ENCODE peak calls at places on chromosomes 5 and 9, in eight cellular contexts. N is Panc1, L is AG10803, R is astrocyte, Q is tibial artery, D is pancreas, G is heart right ventricle, C is endodermal cell. Z is an unnamed sample.
A peak's percentile ranks its signal among the peaks of the same experiment; 100 is the strongest.

GRCh38 chr9:70418822-70419545 is 4.5 kb upstream of the KLF9 start:
- DNase-seq in Q (peak; percentile 100), C (peak; percentile 92), L (peak; percentile 98), G (peak; percentile 96), D (peak; percentile 96), R (peak; percentile 94), N (peak; percentile 50), Z (peak; percentile 85)

GRCh38 chr5:10530601-10531320 is 33.1 kb upstream of the ANKRD33B start:
- DNase-seq in Q (peak; percentile 34), N (no peak), G (no peak), C (no peak), R (no peak), L (no peak), D (no peak), Z (no peak)

GRCh38 chr9:136564379-136564988 is 18.6 kb upstream of the NOTCH1 start:
- DNase-seq in D (no peak), R (peak; percentile 68), C (peak; percentile 81), G (peak; percentile 69), N (no peak), L (peak; percentile 88), Q (peak; percentile 86), Z (no peak)

GRCh38 chr5:33317271-33317670 is 123.5 kb upstream of the TARS1 start:
- DNase-seq in C (no peak), Q (no peak), G (no peak), R (peak; percentile 45), N (no peak), D (no peak), L (no peak), Z (no peak)

GRCh38 chr9:124215551-124215910 is 42.2 kb upstream of the NEK6 start:
- DNase-seq in R (no peak), G (no peak), Q (peak; percentile 28), N (no peak), D (no peak), C (peak; percentile 21), L (no peak), Z (no peak)

GRCh38 chr5:59588922-59589321 is 304.6 kb downstream of the PDE4D start:
- DNase-seq in D (no peak), G (no peak), N (no peak), R (peak; percentile 74), Q (no peak), L (peak; percentile 45), C (no peak), Z (no peak)

GRCh38 chr5:37876245-37876644 is 36.4 kb upstream of the GDNF start:
- DNase-seq in L (no peak), Q (no peak), R (no peak), D (no peak), N (no peak), G (no peak), C (no peak), Z (no peak)

GRCh38 chr9:114282926-114283325 is 40.0 kb upstream of the ORM1 start:
- DNase-seq in N (no peak), R (peak; percentile 90), G (no peak), L (peak; percentile 95), D (no peak), Q (peak; percentile 40), C (peak; percentile 42), Z (peak; percentile 49)

GRCh38 chr5:54991446-54991845 is 6.1 kb upstream of the ESM1 start:
- DNase-seq in R (peak; percentile 23), G (no peak), N (no peak), D (no peak), C (no peak), L (no peak), Q (no peak), Z (no peak)

GRCh38 chr9:98605116-98605515 is 103.6 kb downstream of the GABBR2 start:
- DNase-seq in R (no peak), L (no peak), Q (no peak), D (no peak), C (no peak), G (no peak), N (no peak), Z (no peak)

GRCh38 chr9:131167146-131167692 is 41.8 kb downstream of the NUP214 start:
- DNase-seq in Q (no peak), G (no peak), D (no peak), L (peak; percentile 13), R (no peak), C (no peak), N (no peak), Z (no peak)

GRCh38 chr5:39178856-39179255 is 40.5 kb downstream of the FYB1 start:
- DNase-seq in G (no peak), C (no peak), R (no peak), N (no peak), L (no peak), Q (no peak), D (no peak), Z (no peak)

GRCh38 chr9:37311938-37312730 is 110.4 kb upstream of the GRHPR start:
- DNase-seq in N (no peak), L (peak; percentile 22), Q (no peak), C (no peak), D (no peak), G (no peak), R (peak; percentile 86), Z (no peak)

GRCh38 chr5:180126716-180127681 is 55.4 kb upstream of the RNF130 start:
- DNase-seq in L (no peak), R (no peak), D (no peak), C (peak; percentile 80), N (no peak), Q (peak; percentile 62), G (no peak), Z (no peak)
- H3K4me3 ChIP-seq in L (no peak overlapping the region), R (no peak overlapping the region), D (no peak overlapping the region), C (no peak overlapping the region), N (peak overlapping the region; percentile 2), Q (no peak overlapping the region), G (no peak overlapping the region), Z (no peak overlapping the region)

DNA sequence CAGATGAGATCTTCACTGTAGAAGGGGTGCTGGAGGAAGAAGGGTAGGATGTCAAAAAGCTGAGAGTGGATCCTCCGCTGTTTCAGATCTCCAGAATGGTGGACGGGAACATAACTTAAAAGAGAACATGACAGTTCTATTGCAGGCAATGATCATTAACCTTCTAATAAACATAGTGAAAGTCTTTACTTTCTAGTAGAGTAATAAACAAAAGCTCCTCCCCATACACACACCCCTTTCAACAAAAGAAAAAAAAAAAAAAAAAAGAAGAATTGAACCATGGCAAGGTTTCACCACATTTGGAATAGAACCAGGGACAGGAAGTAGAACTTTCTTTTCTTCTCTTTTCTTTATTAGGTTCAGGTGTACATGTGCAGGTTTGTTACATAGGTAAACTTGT is 768.1 kb upstream of the RIOK2 start:
- DNase-seq in R (no peak), N (no peak), C (no peak), G (no peak), L (no peak), Q (no peak), D (no peak), Z (no peak)
- H3K4me3 ChIP-seq in R (no peak overlapping the region), N (no peak overlapping the region), C (no peak overlapping the region), G (no peak overlapping the region), L (no peak overlapping the region), Q (no peak overlapping the region), D (no peak overlapping the region), Z (no peak overlapping the region)

DNA sequence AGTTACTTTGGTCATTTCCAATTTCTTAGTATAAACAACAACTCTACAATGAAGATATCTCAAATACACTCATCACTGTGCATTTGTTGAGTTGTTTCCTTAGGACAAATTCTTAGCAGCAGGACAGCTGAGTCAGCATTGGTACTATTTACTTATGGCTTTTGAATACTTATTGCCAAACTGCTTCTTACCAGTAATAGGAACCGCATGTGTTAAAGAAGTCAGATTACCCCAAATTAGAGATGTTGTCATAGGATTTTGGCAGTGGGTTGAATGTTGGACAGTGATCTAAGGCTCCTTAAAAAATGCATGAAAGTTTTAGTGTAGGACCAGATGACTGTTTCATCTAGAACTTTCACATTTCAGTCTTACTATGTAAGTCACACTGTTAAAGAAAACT is 280.1 kb upstream of the DMRT1 start:
- DNase-seq in C (no peak), R (peak; percentile 43), L (peak; percentile 60), Q (no peak), D (no peak), N (no peak), G (no peak), Z (no peak)
- H3K4me3 ChIP-seq in C (no peak overlapping the region), R (no peak overlapping the region), L (no peak overlapping the region), Q (no peak overlapping the region), D (no peak overlapping the region), N (no peak overlapping the region), G (no peak overlapping the region), Z (no peak overlapping the region)

DNA sequence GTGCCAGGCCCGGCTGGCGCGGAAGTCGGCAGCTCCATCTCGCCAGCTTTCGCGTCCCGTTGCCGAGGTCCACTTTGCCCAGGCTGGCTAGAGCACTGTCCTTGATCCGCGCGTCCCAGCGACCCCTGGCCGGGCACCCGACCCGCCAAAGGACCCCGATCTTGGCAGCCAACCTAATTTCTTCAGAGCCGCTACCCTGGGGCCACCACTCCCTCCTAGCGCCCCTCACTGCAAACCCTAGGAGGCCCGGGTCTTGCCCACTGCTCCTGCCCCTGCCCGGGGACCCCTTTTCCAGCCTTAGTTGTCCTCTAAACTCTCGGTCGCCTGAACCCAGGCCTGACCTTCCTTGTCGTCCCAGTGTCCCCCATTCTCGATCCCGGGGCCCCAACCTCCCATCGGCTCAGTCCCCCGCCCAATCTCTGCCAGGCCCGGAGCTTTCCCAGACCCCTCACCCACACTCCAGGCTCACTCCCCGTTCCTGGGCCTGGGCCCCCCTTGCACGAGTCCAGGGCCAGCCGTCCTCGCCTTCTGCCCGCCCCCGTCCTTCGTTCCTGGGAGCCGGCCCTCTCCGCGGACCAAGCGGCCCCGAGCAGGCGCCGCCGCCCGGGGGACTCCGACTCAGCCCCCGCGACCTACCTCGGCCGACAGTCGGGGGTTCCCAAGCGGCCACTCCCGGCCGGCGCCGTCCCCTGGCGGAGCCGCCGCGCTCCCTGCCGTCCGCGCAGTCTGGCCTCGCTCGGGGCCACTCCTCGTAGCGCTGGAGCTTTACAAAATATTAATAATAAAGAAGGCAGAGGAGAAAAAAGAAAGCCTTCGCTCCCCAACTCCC is 701 bp upstream of the LMX1B start:
- DNase-seq in D (no peak), L (no peak), Q (no peak), N (no peak), G (no peak), C (peak; percentile 78), R (no peak), Z (no peak)
- H3K4me3 ChIP-seq in D (peak overlapping the region; percentile 32), L (no peak overlapping the region), Q (peak overlapping the region; percentile 39), N (peak overlapping the region; percentile 41), G (peak overlapping the region; percentile 55), C (peak overlapping the region; percentile 89), R (no peak overlapping the region), Z (no peak overlapping the region)

GRCh38 chr5:170388818-170389217 is 349 bp downstream of the KCNMB1 start:
- DNase-seq in N (no peak), G (no peak), C (peak; percentile 65), L (no peak), R (no peak), Q (no peak), D (no peak), Z (no peak)
- H3K4me3 ChIP-seq in N (no peak overlapping the region), G (peak overlapping the region; percentile 42), C (no peak overlapping the region), L (no peak overlapping the region), R (no peak overlapping the region), Q (peak overlapping the region; percentile 81), D (no peak overlapping the region), Z (no peak overlapping the region)

Z was measured in HFF-Myc.